ENCODE peak calls at places on chromosomes 12 and 14, in six cellular contexts. Q is NCI-H748 treated with DMSO at 0.1 percent for 48 hours, T is Right ventricle myocardium superior, Z is NCI-H1436, F is SW480, B is non-pigmented ciliary epithelial cell. C is an unnamed sample.
A peak's percentile ranks its signal among the peaks of the same experiment; 100 is the strongest.

GRCh38 chr12:43882578-43883178 is 46.8 kb downstream of the TMEM117 start:
- DNase-seq in Q (peak; percentile 17), T (no peak), Z (peak; percentile 38), F (peak; percentile 64), B (peak; percentile 32), C (peak; percentile 61)

GRCh38 chr12:45878630-45879255 is 111.6 kb downstream of the SCAF11 start:
- DNase-seq in Q (no peak), T (no peak), Z (no peak), F (no peak), B (no peak), C (no peak)

GRCh38 chr14:95683793-95684192 is 2.4 kb upstream of the TCL1B start:
- DNase-seq in Q (no peak), T (no peak), Z (no peak), F (peak; percentile 45), B (no peak), C (no peak)

GRCh38 chr14:66045572-66046021 is 440.6 kb upstream of the CCDC196 start:
- DNase-seq in Q (no peak), T (peak; percentile 68), Z (no peak), F (no peak), B (peak; percentile 36), C (no peak)

GRCh38 chr12:102917026-102917787 is at the start of gene PAH:
- DNase-seq in Q (no peak), T (no peak), Z (no peak), F (peak; percentile 57), B (no peak), C (no peak)

GRCh38 chr14:87754512-87755223 is 238.3 kb downstream of the GALC start:
- DNase-seq in Q (no peak), T (no peak), Z (no peak), F (no peak), B (no peak), C (no peak)

GRCh38 chr12:46562625-46563228 is 190.2 kb upstream of the SLC38A2 start:
- DNase-seq in Q (no peak), T (no peak), Z (no peak), F (peak; percentile 28), B (peak; percentile 86), C (peak; percentile 89)

GRCh38 chr12:128551266-128552025 is 272.3 kb downstream of the SLC15A4 start:
- DNase-seq in Q (peak; percentile 79), T (no peak), Z (peak; percentile 10), F (no peak), B (no peak), C (no peak)

GRCh38 chr14:51401756-51402155 is 161.7 kb downstream of the TMX1 start:
- DNase-seq in Q (no peak), T (peak; percentile 71), Z (no peak), F (no peak), B (no peak), C (no peak)

GRCh38 chr12:77847665-77848431 is 17.2 kb downstream of the NAV3 start:
- DNase-seq in Q (no peak), T (no peak), Z (no peak), F (peak; percentile 45), B (peak; percentile 78), C (peak; percentile 47)

GRCh38 chr12:5621329-5621728 is 189.4 kb downstream of the NTF3 start:
- DNase-seq in Q (no peak), T (no peak), Z (no peak), F (no peak), B (no peak), C (no peak)

GRCh38 chr12:40515041-40515825 is 177.0 kb upstream of the CNTN1 start:
- DNase-seq in Q (no peak), T (no peak), Z (no peak), F (peak; percentile 8), B (peak; percentile 2), C (no peak)